ENCODE peak calls at places on chromosomes 3 and 15, in five cellular contexts. R is PC-3, X is foreskin fibroblast, H is fibroblast of mammary gland, M is progenitor cell of endocrine pancreas. Y is an unnamed sample.
A peak's percentile ranks its signal among the peaks of the same experiment; 100 is the strongest.

GRCh38 chr3:47161983-47162694 is 1.8 kb downstream of the SETD2 start:
- DNase-seq in R (no peak), X (no peak), H (no peak), M (no peak), Y (no peak)

GRCh38 chr3:107662109-107662477 is 139.3 kb downstream of the BBX start:
- DNase-seq in R (peak; percentile 33), X (peak; percentile 70), H (peak; percentile 90), M (no peak), Y (peak; percentile 37)

GRCh38 chr3:44659015-44659414 is 10.5 kb downstream of the ZNF35 start:
- DNase-seq in R (no peak), X (no peak), H (no peak), M (no peak), Y (no peak)

GRCh38 chr15:57969355-57969754 is 96.2 kb downstream of the ALDH1A2 start:
- DNase-seq in R (peak; percentile 49), X (peak; percentile 39), H (peak; percentile 53), M (no peak), Y (no peak)

GRCh38 chr15:25693321-25694237 is 169.5 kb downstream of the ATP10A start:
- DNase-seq in R (peak; percentile 30), X (no peak), H (peak; percentile 39), M (peak; percentile 29), Y (no peak)

GRCh38 chr15:31502541-31503229 is 176.1 kb downstream of the KLF13 start:
- DNase-seq in R (no peak), X (no peak), H (no peak), M (no peak), Y (no peak)

GRCh38 chr3:162082516-162082915 is 585.9 kb downstream of the OTOL1 start:
- DNase-seq in R (no peak), X (peak; percentile 1), H (no peak), M (no peak), Y (no peak)

GRCh38 chr3:178258121-178258520 is 278.1 kb upstream of the KCNMB2 start:
- DNase-seq in R (no peak), X (no peak), H (no peak), M (no peak), Y (no peak)

GRCh38 chr15:54387808-54388207 is 409.6 kb downstream of the UNC13C start:
- DNase-seq in R (no peak), X (no peak), H (no peak), M (no peak), Y (no peak)

GRCh38 chr3:187360523-187361060 is 7.6 kb upstream of the RTP4 start:
- DNase-seq in R (no peak), X (no peak), H (peak; percentile 4), M (no peak), Y (no peak)

GRCh38 chr3:33131328-33132018 is 17.7 kb downstream of the CRTAP start:
- DNase-seq in R (peak; percentile 85), X (peak; percentile 54), H (peak; percentile 72), M (peak; percentile 33), Y (no peak)

GRCh38 chr3:132874701-132875100 is 152.5 kb upstream of the NPHP3 start:
- DNase-seq in R (no peak), X (no peak), H (no peak), M (no peak), Y (no peak)

GRCh38 chr3:41701196-41701698 is 260.7 kb downstream of the ULK4 start:
- DNase-seq in R (no peak), X (no peak), H (peak; percentile 52), M (no peak), Y (no peak)

GRCh38 chr3:126300761-126301481 is 56.3 kb downstream of the KLF15 start:
- DNase-seq in R (no peak), X (no peak), H (no peak), M (no peak), Y (no peak)

GRCh38 chr15:46034755-46035154 is 399.9 kb downstream of the SQOR start:
- DNase-seq in R (no peak), X (peak; percentile 3), H (no peak), M (no peak), Y (no peak)

GRCh38 chr15:59258317-59258716 is 51.7 kb downstream of the LDHAL6B start:
- DNase-seq in R (no peak), X (no peak), H (no peak), M (no peak), Y (no peak)

GRCh38 chr15:55389276-55389631 is 18.9 kb downstream of the CCPG1 start:
- DNase-seq in R (peak; percentile 80), X (peak; percentile 23), H (peak; percentile 63), M (no peak), Y (no peak)

GRCh38 chr3:13772321-13772745 is 107.5 kb downstream of the WNT7A start:
- DNase-seq in R (no peak), X (no peak), H (no peak), M (no peak), Y (peak; percentile 41)

GRCh38 chr3:108664266-108664665 is 74.7 kb downstream of the DZIP3 start:
- DNase-seq in R (no peak), X (no peak), H (peak; percentile 1), M (no peak), Y (no peak)

GRCh38 chr3:110378481-110378880 is 693.1 kb upstream of the NECTIN3 start:
- DNase-seq in R (no peak), X (peak; percentile 22), H (no peak), M (no peak), Y (no peak)

GRCh38 chr3:133152056-133152455 is 113.9 kb downstream of the TMEM108 start:
- DNase-seq in R (no peak), X (no peak), H (no peak), M (no peak), Y (no peak)

GRCh38 chr3:131730581-131730980 is 227.8 kb upstream of the MRPL3 start:
- DNase-seq in R (peak; percentile 8), X (peak; percentile 24), H (peak; percentile 38), M (no peak), Y (no peak)

GRCh38 chr3:66472313-66473134 is 28.3 kb downstream of the LRIG1 start:
- DNase-seq in R (peak; percentile 69), X (peak; percentile 73), H (peak; percentile 92), M (no peak), Y (no peak)

GRCh38 chr15:60972301-60972700 is 256.8 kb downstream of the RORA start:
- DNase-seq in R (peak; percentile 15), X (peak; percentile 91), H (peak; percentile 95), M (no peak), Y (no peak)

GRCh38 chr3:150006774-150007173 is 36.1 kb upstream of the PFN2 start:
- DNase-seq in R (peak; percentile 9), X (no peak), H (peak; percentile 12), M (no peak), Y (no peak)

GRCh38 chr3:125141596-125142417 is 70.7 kb downstream of the SLC12A8 start:
- DNase-seq in R (no peak), X (no peak), H (no peak), M (peak; percentile 41), Y (peak; percentile 94)

DNA sequence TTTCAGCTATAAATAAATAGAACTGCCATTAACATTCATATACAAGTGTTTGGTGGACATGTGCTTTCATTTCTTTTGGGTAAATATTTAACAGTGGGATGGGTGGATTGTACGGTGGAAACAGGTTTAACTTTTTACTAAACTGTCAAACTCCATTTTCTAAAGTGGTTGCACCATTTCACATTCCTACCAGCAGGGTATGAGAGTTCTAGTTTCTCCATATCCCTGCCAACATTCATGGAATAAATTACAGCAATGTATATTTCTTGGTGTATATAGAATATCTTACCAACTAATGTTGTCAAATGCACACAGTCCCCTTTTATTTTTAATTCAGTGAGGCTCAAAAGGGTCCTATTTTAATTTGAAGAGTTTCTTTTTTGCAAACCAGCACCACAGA is 71.3 kb upstream of the CTXND1 start:
- DNase-seq in R (peak; percentile 11), X (no peak), H (no peak), M (no peak), Y (no peak)
- TF ChIP-seq CTCF in R (peak; percentile 48), X (no peak), H (peak; percentile 40), M (peak; percentile 45), Y (no peak)

DNA sequence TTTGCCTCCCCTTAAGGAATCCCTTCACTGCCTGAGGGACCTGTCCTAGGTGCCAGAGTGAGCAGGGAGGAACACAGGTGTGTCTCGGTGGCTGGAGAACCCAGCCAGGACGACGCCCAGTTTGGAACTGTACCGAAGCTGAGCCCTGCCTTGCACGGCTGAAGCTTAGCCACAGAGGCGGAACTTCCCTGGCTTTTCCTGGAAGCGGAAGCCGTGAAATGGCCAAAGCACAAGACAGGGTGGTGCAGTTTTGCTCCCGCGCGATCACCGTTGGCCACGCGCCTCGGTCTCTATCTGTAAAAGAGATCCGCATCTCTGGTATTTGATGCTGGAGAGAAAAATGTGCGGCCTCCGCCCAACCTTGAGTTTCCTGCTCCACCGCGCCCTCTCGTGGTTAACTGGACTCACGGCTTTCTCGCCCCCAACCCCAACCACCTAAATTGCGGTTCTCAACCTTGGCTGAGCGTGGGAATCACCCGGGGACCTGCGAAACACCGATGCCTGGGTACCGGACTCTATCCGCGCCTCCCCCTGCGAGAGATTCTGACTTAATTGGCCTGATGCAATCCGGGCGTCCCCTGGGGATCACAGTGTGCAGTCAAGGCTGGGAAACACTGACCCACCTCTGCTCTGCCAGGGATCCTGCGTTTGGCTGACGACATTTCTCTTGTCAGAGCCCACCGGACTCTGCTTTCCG is 70.7 kb upstream of the ABHD2 start:
- DNase-seq in R (peak; percentile 86), X (peak; percentile 39), H (peak; percentile 96), M (peak; percentile 82), Y (peak; percentile 62)
- TF ChIP-seq CTCF in R (peak; percentile 87), X (peak; percentile 95), H (peak; percentile 84), M (peak; percentile 88), Y (peak; percentile 66)

GRCh38 chr3:196706313-196706712 is 5.7 kb downstream of the CEP19 start:
- DNase-seq in R (no peak), X (no peak), H (no peak), M (no peak), Y (no peak)

GRCh38 chr3:196708467-196708866 is 3.6 kb downstream of the CEP19 start:
- DNase-seq in R (peak; percentile 46), X (no peak), H (peak; percentile 24), M (no peak), Y (no peak)

GRCh38 chr3:196707566-196707965 is 4.5 kb downstream of the CEP19 start:
- DNase-seq in R (no peak), X (no peak), H (no peak), M (no peak), Y (no peak)

GRCh38 chr3:196712514-196713413 is 587 bp downstream of the PIGX start:
- DNase-seq in R (no peak), X (peak; percentile 59), H (peak; percentile 56), M (no peak), Y (peak; percentile 95)

GRCh38 chr3:196711838-196712513 is at the start of the genes CEP19 and PIGX:
- DNase-seq in R (peak; percentile 88), X (peak; percentile 86), H (peak; percentile 77), M (peak; percentile 78), Y (peak; percentile 98)
- TF ChIP-seq CTCF in R (no peak), X (no peak), H (no peak), M (peak; percentile 11), Y (no peak)

GRCh38 chr3:45826908-45827307 is 15.0 kb downstream of the LZTFL1 start:
- DNase-seq in R (no peak), X (no peak), H (no peak), M (no peak), Y (no peak)

GRCh38 chr3:45838466-45838865 is 3.5 kb downstream of the LZTFL1 start:
- DNase-seq in R (no peak), X (no peak), H (no peak), M (no peak), Y (no peak)

GRCh38 chr3:45830121-45830520 is 11.8 kb downstream of the LZTFL1 start:
- DNase-seq in R (no peak), X (no peak), H (no peak), M (no peak), Y (no peak)

DNA sequence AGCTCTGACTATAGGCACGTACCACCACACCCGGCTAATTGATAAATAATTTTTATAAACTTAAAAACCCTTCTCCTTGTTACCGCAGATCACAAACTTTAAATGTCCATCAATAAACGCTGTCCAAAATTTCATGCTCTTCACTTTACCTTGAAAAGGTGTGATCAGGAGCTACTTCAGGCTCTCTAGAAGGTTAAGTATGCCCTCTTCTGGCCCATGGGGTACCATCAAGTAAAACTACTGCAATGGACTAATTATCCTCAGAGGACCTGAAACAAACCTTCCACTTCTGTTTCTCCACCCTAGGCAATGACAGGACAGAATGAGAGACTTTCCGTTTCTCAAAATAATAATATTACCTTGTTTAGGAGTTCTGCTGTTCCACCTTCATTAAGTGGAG is 9.2 kb downstream of the LZTFL1 start:
- DNase-seq in R (peak; percentile 63), X (no peak), H (peak; percentile 20), M (no peak), Y (no peak)
- TF ChIP-seq CTCF in R (peak; percentile 66), X (no peak), H (peak; percentile 29), M (peak; percentile 52), Y (no peak)

Y was measured in upper lobe of left lung.